ENCODE peak calls at places on chromosomes 12 and 14, in four cellular contexts. M, P, G and D are unnamed samples.

GRCh38 chr12:24045816-24046257 is 96.4 kb upstream of the SOX5 start:
- DNase-seq in P (no peak), G (no peak), M (no peak), D (no peak)

GRCh38 chr14:64563696-64564095 is 13.9 kb downstream of the PPP1R36 start:
- DNase-seq in G (no peak), M (no peak), P (no peak), D (no peak)

GRCh38 chr12:71605034-71605433 is 58.6 kb downstream of the ZFC3H1 start:
- DNase-seq in G (no peak), M (no peak), P (no peak), D (no peak)

GRCh38 chr12:124369055-124369900 is 74.4 kb downstream of the RFLNA start:
- DNase-seq in P (peak; percentile 92), M (no peak), G (peak; percentile 51), D (peak; percentile 96)

GRCh38 chr12:27549801-27550652 is 26.0 kb downstream of the PPFIBP1 start:
- DNase-seq in P (no peak), M (peak; percentile 48), G (no peak), D (peak; percentile 85)

GRCh38 chr14:90447720-90448497 is 51.1 kb downstream of the CALM1 start:
- DNase-seq in G (no peak), M (no peak), P (no peak), D (no peak)

GRCh38 chr12:117333331-117334000 is 28.0 kb downstream of the NOS1 start:
- DNase-seq in G (peak; percentile 12), M (no peak), P (no peak), D (no peak)

GRCh38 chr12:95277139-95277538 is 59.5 kb downstream of the VEZT start:
- DNase-seq in M (peak; percentile 3), P (no peak), G (peak; percentile 12), D (no peak)

GRCh38 chr12:6405963-6406362 is 22.0 kb downstream of the LTBR start:
- DNase-seq in G (no peak), P (no peak), M (no peak), D (no peak)

GRCh38 chr12:53059434-53060063 is 9.7 kb downstream of the TNS2 start:
- DNase-seq in M (no peak), P (no peak), G (no peak), D (peak; percentile 75)

GRCh38 chr14:94771191-94771905 is 1.4 kb upstream of the GSC start:
- DNase-seq in P (no peak), G (no peak), M (no peak), D (no peak)

GRCh38 chr12:116982721-116983502 is 72.2 kb downstream of the FBXW8 start:
- DNase-seq in M (peak; percentile 69), P (no peak), G (no peak), D (no peak)

GRCh38 chr14:93987815-93988476 is 9.2 kb upstream of the CCDC197 start:
- DNase-seq in G (no peak), P (no peak), M (no peak), D (no peak)

GRCh38 chr14:51353901-51354300 is 113.9 kb downstream of the TMX1 start:
- DNase-seq in M (no peak), G (no peak), P (no peak), D (no peak)

GRCh38 chr12:80472912-80473500 is 29.0 kb downstream of the PTPRQ start:
- DNase-seq in M (no peak), G (no peak), P (no peak), D (no peak)

GRCh38 chr12:69442894-69443293 is 27.3 kb upstream of the FRS2 start:
- DNase-seq in P (no peak), G (no peak), M (no peak), D (no peak)

GRCh38 chr14:88919502-88919901 is 95.1 kb downstream of the TTC8 start:
- DNase-seq in G (no peak), M (no peak), P (no peak), D (no peak)

GRCh38 chr14:52950410-52950897 is 396 bp downstream of the FERMT2 start:
- DNase-seq in G (no peak), M (no peak), P (peak; percentile 82), D (peak; percentile 84)

GRCh38 chr14:64673329-64673728 is 30.9 kb upstream of the PLEKHG3 start:
- DNase-seq in M (no peak), G (no peak), P (no peak), D (no peak)

GRCh38 chr12:80862606-80863005 is 75.1 kb downstream of the LIN7A start:
- DNase-seq in M (no peak), G (no peak), P (no peak), D (no peak)

GRCh38 chr14:44490966-44491365 is 16.1 kb downstream of the FSCB start:
- DNase-seq in G (no peak), M (no peak), P (no peak), D (no peak)

GRCh38 chr12:51172515-51173431 is at the start of gene TFCP2:
- DNase-seq in P (peak; percentile 98), M (peak; percentile 91), G (peak; percentile 95), D (peak; percentile 99)

GRCh38 chr14:35257809-35258208 is 34.4 kb upstream of the PSMA6 start:
- DNase-seq in M (no peak), G (no peak), P (no peak), D (no peak)

GRCh38 chr14:96154900-96155299 is 49.7 kb upstream of the BDKRB2 start:
- DNase-seq in P (no peak), G (no peak), M (no peak), D (no peak)

GRCh38 chr14:99733221-99733550 is 49.1 kb downstream of the CYP46A1 start:
- DNase-seq in P (no peak), G (no peak), M (no peak), D (no peak)

GRCh38 chr14:84527706-84528105 is 1002.2 kb upstream of the FLRT2 start:
- DNase-seq in P (no peak), G (no peak), M (no peak), D (no peak)

GRCh38 chr12:53532524-53533445 is 25.5 kb upstream of the NPFF start:
- DNase-seq in M (no peak), G (no peak), P (no peak), D (no peak)

GRCh38 chr14:92549853-92550244 is 36.3 kb downstream of the RIN3 start:
- DNase-seq in P (no peak), G (no peak), M (no peak), D (peak; percentile 92)